ENCODE peak calls at places on chromosome 6, in seven cellular contexts. Z is sigmoid colon; Y is A549; Q is AG04450; N is psoas muscle; M is Peyer's patch; E is CD4-positive, CD25-positive, alpha-beta regulatory T cell. J is an unnamed sample.

GRCh38 chr6:162179196-162179951 is 548.2 kb downstream of the PRKN start:
- DNase-seq in Z (no peak), Y (no peak), Q (no peak), N (no peak), M (no peak), E (no peak), J (no peak)

GRCh38 chr6:131795366-131795765 is 12.5 kb upstream of the ENPP1 start:
- DNase-seq in Z (no peak), Y (no peak), Q (no peak), N (no peak), M (no peak), E (no peak), J (no peak)

GRCh38 chr6:16438677-16439615 is 200.6 kb downstream of the GMPR start:
- DNase-seq in Z (no peak), Y (peak; percentile 57), Q (peak; percentile 4), N (no peak), M (no peak), E (peak; percentile 59), J (no peak)

GRCh38 chr6:144673807-144674206 is 388.7 kb downstream of the UTRN start:
- DNase-seq in Z (no peak), Y (no peak), Q (no peak), N (no peak), M (no peak), E (no peak), J (no peak)

GRCh38 chr6:12137480-12137879 is 125.4 kb downstream of the HIVEP1 start:
- DNase-seq in Z (peak; percentile 81), Y (no peak), Q (no peak), N (no peak), M (no peak), E (no peak), J (peak; percentile 44)

GRCh38 chr6:36719126-36719525 is 21.5 kb downstream of the RAB44 start:
- DNase-seq in Z (no peak), Y (no peak), Q (no peak), N (peak; percentile 32), M (no peak), E (no peak), J (no peak)

GRCh38 chr6:70706491-70707123 is 38.9 kb downstream of the SMAP1 start:
- DNase-seq in Z (no peak), Y (peak; percentile 7), Q (peak; percentile 16), N (no peak), M (no peak), E (peak; percentile 64), J (no peak)

GRCh38 chr6:158121335-158121734 is 46.7 kb downstream of the SERAC1 start:
- DNase-seq in Z (no peak), Y (no peak), Q (no peak), N (no peak), M (no peak), E (no peak), J (no peak)

GRCh38 chr6:106223300-106223930 is 102.1 kb downstream of the ATG5 start:
- DNase-seq in Z (no peak), Y (peak; percentile 6), Q (peak; percentile 54), N (no peak), M (no peak), E (peak; percentile 90), J (peak; percentile 44)

GRCh38 chr6:170444056-170444505 is 109.0 kb downstream of the PSMB1 start:
- DNase-seq in Z (no peak), Y (no peak), Q (no peak), N (peak; percentile 54), M (peak; percentile 39), E (no peak), J (no peak)

GRCh38 chr6:108453601-108454157 is 107.0 kb upstream of the FOXO3 start:
- DNase-seq in Z (no peak), Y (no peak), Q (peak; percentile 11), N (no peak), M (no peak), E (peak; percentile 3), J (no peak)

GRCh38 chr6:64054870-64055269 is 419.3 kb downstream of the PHF3 start:
- DNase-seq in Z (no peak), Y (no peak), Q (no peak), N (no peak), M (no peak), E (no peak), J (no peak)

GRCh38 chr6:2959909-2960719 is 11.3 kb downstream of the SERPINB6 start:
- DNase-seq in Z (no peak), Y (no peak), Q (peak; percentile 32), N (no peak), M (no peak), E (no peak), J (no peak)

GRCh38 chr6:129498950-129499870 is 210.8 kb downstream of the ARHGAP18 start:
- DNase-seq in Z (no peak), Y (peak; percentile 20), Q (no peak), N (no peak), M (no peak), E (peak; percentile 67), J (no peak)

GRCh38 chr6:132054525-132054924 is 103.4 kb upstream of the CCN2 start:
- DNase-seq in Z (no peak), Y (no peak), Q (peak; percentile 53), N (no peak), M (no peak), E (no peak), J (no peak)

GRCh38 chr6:159169193-159169555 is at the start of gene FNDC1:
- DNase-seq in Z (no peak), Y (peak; percentile 44), Q (no peak), N (peak; percentile 55), M (no peak), E (peak; percentile 51), J (no peak)

GRCh38 chr6:16267428-16268263 is 29.3 kb downstream of the GMPR start:
- DNase-seq in Z (no peak), Y (no peak), Q (no peak), N (no peak), M (no peak), E (no peak), J (no peak)

GRCh38 chr6:17035257-17035757 is 66.5 kb upstream of the STMND1 start:
- DNase-seq in Z (no peak), Y (no peak), Q (no peak), N (no peak), M (no peak), E (no peak), J (no peak)

GRCh38 chr6:30075094-30075986 is at the start of gene RNF39:
- DNase-seq in Z (no peak), Y (no peak), Q (no peak), N (peak; percentile 39), M (no peak), E (no peak), J (peak; percentile 68)

GRCh38 chr6:139853302-139853992 is 479.0 kb upstream of the CITED2 start:
- DNase-seq in Z (no peak), Y (no peak), Q (peak; percentile 41), N (no peak), M (no peak), E (no peak), J (no peak)

GRCh38 chr6:43196337-43196736 is 14.3 kb downstream of the CUL9 start:
- DNase-seq in Z (no peak), Y (no peak), Q (no peak), N (no peak), M (peak; percentile 7), E (no peak), J (no peak)

GRCh38 chr6:133888931-133889556 is at the start of gene TCF21:
- DNase-seq in Z (peak; percentile 88), Y (no peak), Q (peak; percentile 76), N (no peak), M (peak; percentile 53), E (no peak), J (no peak)

GRCh38 chr6:133890941-133891813 is 2.3 kb downstream of the TCF21 start:
- DNase-seq in Z (peak; percentile 73), Y (peak; percentile 60), Q (no peak), N (no peak), M (peak; percentile 68), E (no peak), J (no peak)

GRCh38 chr6:133891814-133892443 is 3.0 kb downstream of the TCF21 start:
- DNase-seq in Z (no peak), Y (no peak), Q (no peak), N (no peak), M (no peak), E (no peak), J (no peak)

GRCh38 chr6:133887478-133887877 is 1.4 kb upstream of the TCF21 start:
- DNase-seq in Z (no peak), Y (no peak), Q (no peak), N (no peak), M (no peak), E (no peak), J (no peak)

GRCh38 chr6:133889557-133890301 is 816 bp downstream of the TCF21 start:
- DNase-seq in Z (no peak), Y (no peak), Q (no peak), N (no peak), M (peak; percentile 56), E (no peak), J (no peak)
- H3K4me3 ChIP-seq in Z (peak overlapping the region; percentile 52), Y (no peak overlapping the region), Q (peak overlapping the region; percentile 98), N (peak overlapping the region; percentile 67), M (peak overlapping the region; percentile 41), E (no peak overlapping the region), J (peak overlapping the region; percentile 49)

DNA sequence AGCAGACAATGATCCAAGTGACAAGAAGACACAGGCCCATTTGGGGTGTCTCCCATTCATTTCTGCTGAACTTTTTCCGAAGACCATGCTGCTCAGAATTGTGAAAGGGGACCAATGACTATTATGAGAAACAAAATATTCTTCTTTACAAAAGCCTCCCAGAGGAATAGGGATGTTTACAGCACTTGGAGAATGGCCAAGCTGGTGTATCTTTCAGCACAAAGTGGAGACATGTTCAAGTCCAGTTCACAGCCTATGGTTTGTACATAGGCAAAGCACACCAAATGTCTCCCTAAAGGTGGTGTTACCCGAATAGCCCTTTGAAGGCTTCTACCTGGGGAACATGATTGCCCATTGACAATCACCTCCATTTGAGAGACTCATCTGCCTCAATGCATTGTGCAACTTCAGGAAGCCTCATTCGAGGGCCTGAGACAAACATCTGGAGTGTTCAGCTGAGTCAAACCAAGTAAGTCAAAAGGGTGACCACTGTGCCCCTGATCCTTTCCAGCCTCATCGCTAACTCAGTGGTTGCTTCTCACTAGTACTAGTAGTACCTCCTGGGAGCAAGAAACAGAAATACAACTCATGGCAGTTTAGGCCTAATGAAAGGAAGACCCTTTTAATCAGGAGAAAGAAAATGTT is 451.0 kb upstream of the MARCKS start:
- DNase-seq in Z (no peak), Y (no peak), Q (no peak), N (no peak), M (no peak), E (no peak), J (no peak)
- H3K4me3 ChIP-seq in Z (no peak overlapping the region), Y (no peak overlapping the region), Q (no peak overlapping the region), N (no peak overlapping the region), M (no peak overlapping the region), E (no peak overlapping the region), J (no peak overlapping the region)

GRCh38 chr6:45555981-45556771 is 178.4 kb upstream of the SUPT3H start:
- DNase-seq in Z (peak; percentile 73), Y (no peak), Q (peak; percentile 32), N (no peak), M (no peak), E (no peak), J (no peak)
- H3K4me3 ChIP-seq in Z (peak overlapping the region; percentile 22), Y (no peak overlapping the region), Q (peak overlapping the region; percentile 48), N (peak overlapping the region; percentile 46), M (no peak overlapping the region), E (no peak overlapping the region), J (no peak overlapping the region)

DNA sequence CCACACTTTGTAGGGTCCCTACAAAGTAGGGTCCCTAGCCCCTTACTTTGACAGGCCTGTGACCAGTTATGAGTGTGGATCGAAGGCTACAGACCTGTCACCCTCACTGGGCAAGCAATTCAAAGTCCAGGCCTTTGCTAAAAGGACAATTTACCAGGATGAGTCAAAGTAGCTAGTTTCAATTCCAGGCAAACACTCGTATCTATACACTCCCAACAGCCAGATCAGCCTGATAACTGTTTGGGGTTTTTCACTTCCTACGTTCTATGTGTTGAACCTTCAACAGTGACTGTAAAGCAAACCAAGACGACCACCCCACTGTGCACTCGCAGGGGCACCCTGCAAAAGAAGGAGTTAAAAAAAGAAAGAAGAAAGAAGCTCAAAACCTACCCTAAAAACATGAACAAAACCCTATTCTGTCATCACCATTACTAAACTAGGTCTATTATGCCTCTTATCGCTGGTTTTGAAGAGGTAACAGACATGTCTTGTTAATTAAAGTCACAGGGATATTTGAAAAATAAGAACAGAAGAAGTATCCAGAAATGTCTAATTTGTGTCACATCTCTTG is 3.2 kb downstream of the GFOD1 start:
- DNase-seq in Z (no peak), Y (no peak), Q (no peak), N (no peak), M (no peak), E (no peak), J (no peak)
- H3K4me3 ChIP-seq in Z (peak overlapping the region; percentile 15), Y (no peak overlapping the region), Q (no peak overlapping the region), N (peak overlapping the region; percentile 89), M (no peak overlapping the region), E (no peak overlapping the region), J (no peak overlapping the region)